ENCODE peak calls at places on chromosomes 1 and 21, in ten cellular contexts. W, L, G, S, F, A, X, E, Y and K are unnamed samples. For H3K4me1, the result is how much of the 10 kb centered on the place peaks cover.

GRCh38 chr21:33403128-33403785 is at the start of gene IFNGR2:
- DNase-seq in Y (peak), L (peak), W (no peak), S (peak), F (no peak), E (no peak), X (no peak), G (no peak), A (no peak), K (no peak)

GRCh38 chr1:47440052-47440848 is 2.4 kb downstream of the FOXD2 start:
- DNase-seq in Y (no peak), S (no peak), G (no peak), W (no peak), F (no peak), A (no peak), E (no peak), L (no peak), X (no peak), K (no peak)

GRCh38 chr1:163347106-163347505 is 25.4 kb downstream of the NUF2 start:
- DNase-seq in G (no peak), E (no peak), S (no peak), X (no peak), F (no peak), A (no peak), W (no peak), Y (no peak), L (no peak), K (no peak)

GRCh38 chr1:53982034-53982761 is 35.8 kb downstream of the LDLRAD1 start:
- DNase-seq in S (peak), G (peak), L (no peak), W (peak), X (peak), F (no peak), A (peak), Y (no peak), E (peak), K (no peak)

GRCh38 chr21:35227774-35228173 is 178.7 kb upstream of the RUNX1 start:
- DNase-seq in E (no peak), W (no peak), Y (no peak), X (no peak), A (no peak), S (no peak), G (no peak), L (no peak), F (no peak), K (no peak)

GRCh38 chr1:89257036-89257435 is 15.6 kb downstream of the GBP5 start:
- DNase-seq in W (no peak), L (no peak), A (no peak), E (no peak), F (no peak), S (no peak), X (no peak), G (no peak), Y (no peak), K (no peak)

GRCh38 chr21:45583831-45584509 is 41.7 kb upstream of the SLC19A1 start:
- DNase-seq in A (no peak), L (no peak), X (no peak), F (no peak), Y (no peak), W (no peak), S (no peak), E (no peak), G (peak), K (no peak)

GRCh38 chr1:43980255-43981134 is 1.5 kb downstream of the B4GALT2 start:
- DNase-seq in E (no peak), G (no peak), Y (no peak), X (no peak), F (no peak), S (no peak), L (no peak), A (no peak), W (peak), K (no peak)

GRCh38 chr1:225447001-225447615 is 19.3 kb upstream of the LBR start:
- DNase-seq in Y (no peak), E (no peak), L (no peak), S (no peak), W (no peak), F (no peak), A (no peak), G (no peak), X (no peak), K (no peak)

GRCh38 chr1:14666376-14666775 is 67.9 kb downstream of the KAZN start:
- DNase-seq in F (no peak), Y (no peak), S (no peak), L (no peak), G (no peak), W (no peak), A (no peak), X (no peak), E (no peak), K (no peak)

GRCh38 chr1:26787381-26787705 is 407 bp upstream of the PIGV start:
- DNase-seq in F (no peak), E (no peak), G (no peak), X (no peak), S (no peak), L (no peak), Y (no peak), W (peak), A (no peak), K (no peak)

GRCh38 chr1:156490401-156491032 is 10.1 kb downstream of the MEF2D start:
- DNase-seq in A (no peak), F (peak), W (no peak), X (no peak), G (peak), E (no peak), L (no peak), S (no peak), Y (peak), K (no peak)

GRCh38 chr21:29186246-29186645 is 55.8 kb downstream of the MAP3K7CL start:
- DNase-seq in F (no peak), L (no peak), E (no peak), G (no peak), W (no peak), A (no peak), Y (no peak), X (no peak), S (no peak), K (no peak)

GRCh38 chr1:76054357-76054756 is 20.2 kb upstream of the ST6GALNAC3 start:
- DNase-seq in F (no peak), L (no peak), W (no peak), X (no peak), Y (no peak), G (no peak), E (no peak), S (no peak), A (no peak), K (no peak)
- H3K4me1 ChIP-seq in F (under half), L (under half), W (under half), X (under half), Y (under half), G (under half), E (under half), S (under half), A (under half), K (under half)

GRCh38 chr1:87501738-87502137 is 173.1 kb downstream of the LMO4 start:
- DNase-seq in G (no peak), F (peak), A (no peak), Y (no peak), L (no peak), S (no peak), W (peak), E (no peak), X (no peak), K (no peak)
- TF ChIP-seq CTCF in G (no peak), F (no peak), A (no peak), Y (no peak), L (no peak), S (no peak), W (no peak), E (no peak), X (no peak), K (no peak)

GRCh38 chr1:160209656-160210046 is 4.5 kb downstream of the PEA15 start:
- DNase-seq in E (no peak), F (no peak), A (no peak), G (peak), X (no peak), S (no peak), W (no peak), Y (peak), L (no peak), K (no peak)
- TF ChIP-seq POLR2A in E (no peak), F (no peak), A (no peak), G (no peak), X (no peak), S (no peak), W (no peak), Y (no peak), L (no peak), K (no peak)

DNA sequence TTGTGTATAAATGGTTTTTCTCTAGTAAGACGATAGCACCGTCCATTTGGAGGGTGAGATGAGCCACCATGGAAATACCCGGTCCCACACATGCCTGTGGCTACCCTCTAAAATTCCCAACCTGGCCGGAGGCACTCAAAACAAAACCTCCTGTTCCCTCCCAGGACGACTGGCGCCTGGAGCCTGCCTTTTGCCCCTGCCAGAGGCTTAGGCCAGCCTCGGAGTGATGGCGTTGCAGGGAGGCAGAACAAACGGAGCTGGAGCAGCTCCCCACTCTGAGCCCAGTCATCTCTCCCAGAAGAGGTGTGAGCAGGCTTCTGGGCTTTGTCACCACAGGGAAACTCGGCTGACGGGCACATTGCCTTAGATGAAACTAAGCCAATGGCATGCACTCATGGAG is 213.7 kb upstream of the HOOK1 start:
- DNase-seq in X (no peak), Y (peak), S (peak), W (no peak), F (no peak), L (peak), A (no peak), E (peak), G (no peak), K (no peak)
- H3K4me1 ChIP-seq in X (under half), Y (under half), S (under half), W (under half), F (under half), L (half or more), A (under half), E (under half), G (under half), K (under half)

DNA sequence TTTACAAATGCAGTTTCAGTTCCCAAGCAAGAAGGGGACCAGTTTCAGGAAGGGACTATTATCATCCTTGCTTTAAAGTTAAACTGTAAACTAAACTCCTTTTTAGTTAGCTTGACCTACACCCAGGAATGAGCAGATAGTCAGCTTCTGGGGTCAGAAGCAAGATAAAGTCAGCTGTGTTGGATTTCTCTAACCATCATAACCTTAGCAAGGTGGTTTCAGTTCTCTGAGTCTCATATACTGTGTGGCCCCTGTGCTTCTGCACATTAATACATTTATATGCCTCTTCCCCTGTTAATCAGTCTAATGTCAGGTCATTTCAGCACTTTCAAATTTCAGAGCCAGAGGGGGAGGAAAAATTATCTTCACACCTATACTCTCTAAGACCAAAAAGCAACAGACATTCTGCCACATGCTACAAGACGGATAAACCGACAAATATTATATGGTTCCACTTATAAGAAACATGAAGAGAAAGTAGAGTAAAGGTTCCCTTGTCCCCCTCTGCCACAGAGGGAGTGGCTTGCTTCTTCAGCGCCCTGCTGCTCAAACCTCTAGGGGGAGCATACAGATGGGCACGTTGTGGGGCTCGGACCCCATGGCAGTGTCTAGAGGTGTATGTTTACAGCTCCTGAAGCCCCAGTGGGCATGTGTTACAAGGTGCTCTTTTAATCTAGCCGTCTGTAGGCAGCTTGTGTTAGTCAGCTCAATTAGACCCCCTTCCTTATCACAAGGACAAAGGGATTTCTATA is 89.1 kb downstream of the SMYD3 start:
- DNase-seq in G (no peak), W (no peak), F (no peak), X (no peak), A (no peak), L (no peak), S (no peak), Y (no peak), E (no peak), K (no peak)
- TF ChIP-seq CTCF in G (no peak), W (no peak), F (no peak), X (no peak), A (no peak), L (no peak), S (no peak), Y (no peak), E (no peak), K (no peak)

GRCh38 chr1:65067491-65068201 is 80.4 kb upstream of the AK4 start:
- DNase-seq in G (peak), S (peak), X (peak), L (peak), Y (peak), F (peak), A (peak), E (peak), W (peak), K (no peak)
- TF ChIP-seq POLR2A in G (peak), S (peak), X (peak), L (peak), Y (no peak), F (no peak), A (no peak), E (peak), W (no peak), K (peak)